ENCODE peak calls at places on chromosomes 3 and 15, in six cellular contexts. One of them, this sample, is unnamed.
A peak's percentile ranks its signal among the peaks of the same experiment; 100 is the strongest.

GRCh38 chr3:72347819-72348319 is 500.4 kb downstream of the SHQ1 start:
- DNase-seq in IMR-90: no peak
- DNase-seq in trophoblast cell: peak; percentile 76
- DNase-seq in H1: peak; percentile 78
- DNase-seq in H9: peak; percentile 78
- DNase-seq in mesenchymal stem cell: peak; percentile 73
- DNase-seq in this sample: no peak

GRCh38 chr3:165549665-165550064 is 287.6 kb downstream of the BCHE start:
- DNase-seq in IMR-90: no peak
- DNase-seq in trophoblast cell: no peak
- DNase-seq in mesenchymal stem cell: no peak
- DNase-seq in H1: no peak
- DNase-seq in H9: peak; percentile 25
- DNase-seq in this sample: no peak

GRCh38 chr3:24519368-24520100 is 24.9 kb upstream of the THRB start:
- DNase-seq in H1: no peak
- DNase-seq in IMR-90: no peak
- DNase-seq in trophoblast cell: peak; percentile 12
- DNase-seq in mesenchymal stem cell: peak; percentile 81
- DNase-seq in H9: peak; percentile 77
- DNase-seq in this sample: no peak

GRCh38 chr3:16908408-16908807 is 23.7 kb downstream of the PLCL2 start:
- DNase-seq in H1: no peak
- DNase-seq in H9: no peak
- DNase-seq in trophoblast cell: no peak
- DNase-seq in mesenchymal stem cell: no peak
- DNase-seq in IMR-90: no peak
- DNase-seq in this sample: no peak

GRCh38 chr3:151290673-151291072 is 12.3 kb upstream of the P2RY14 start:
- DNase-seq in IMR-90: peak; percentile 66
- DNase-seq in trophoblast cell: peak; percentile 64
- DNase-seq in mesenchymal stem cell: peak; percentile 57
- DNase-seq in H1: no peak
- DNase-seq in H9: no peak
- DNase-seq in this sample: no peak

GRCh38 chr15:39394534-39394933 is 186.3 kb upstream of the THBS1 start:
- DNase-seq in mesenchymal stem cell: no peak
- DNase-seq in IMR-90: no peak
- DNase-seq in trophoblast cell: no peak
- DNase-seq in H1: no peak
- DNase-seq in H9: no peak
- DNase-seq in this sample: no peak

GRCh38 chr15:60649845-60650548 is 171.1 kb upstream of the ICE2 start:
- DNase-seq in H9: no peak
- DNase-seq in IMR-90: peak; percentile 37
- DNase-seq in trophoblast cell: no peak
- DNase-seq in mesenchymal stem cell: peak; percentile 17
- DNase-seq in H1: no peak
- DNase-seq in this sample: no peak

GRCh38 chr15:76006136-76006778 is 6.0 kb downstream of the NRG4 start:
- DNase-seq in mesenchymal stem cell: no peak
- DNase-seq in trophoblast cell: no peak
- DNase-seq in H9: no peak
- DNase-seq in H1: no peak
- DNase-seq in IMR-90: no peak
- DNase-seq in this sample: no peak

GRCh38 chr3:179551383-179551782 is 11.3 kb upstream of the ACTL6A start:
- DNase-seq in trophoblast cell: no peak
- DNase-seq in mesenchymal stem cell: no peak
- DNase-seq in H1: no peak
- DNase-seq in IMR-90: peak; percentile 36
- DNase-seq in H9: no peak
- DNase-seq in this sample: no peak

GRCh38 chr3:66692108-66692750 is 191.4 kb upstream of the LRIG1 start:
- DNase-seq in mesenchymal stem cell: no peak
- DNase-seq in H1: no peak
- DNase-seq in H9: no peak
- DNase-seq in IMR-90: no peak
- DNase-seq in trophoblast cell: no peak
- DNase-seq in this sample: no peak

GRCh38 chr3:108088697-108089096 is 2.1 kb downstream of the CD47 start:
- DNase-seq in H1: no peak
- DNase-seq in IMR-90: peak; percentile 16
- DNase-seq in H9: no peak
- DNase-seq in mesenchymal stem cell: peak; percentile 41
- DNase-seq in trophoblast cell: no peak
- DNase-seq in this sample: no peak

GRCh38 chr3:23607184-23607847 is 198.4 kb upstream of the UBE2E1 start:
- DNase-seq in H9: no peak
- DNase-seq in mesenchymal stem cell: peak; percentile 19
- DNase-seq in IMR-90: peak; percentile 31
- DNase-seq in H1: no peak
- DNase-seq in trophoblast cell: no peak
- DNase-seq in this sample: no peak

GRCh38 chr15:90059208-90059985 is 42.9 kb downstream of the IDH2 start:
- DNase-seq in mesenchymal stem cell: peak; percentile 68
- DNase-seq in H9: peak; percentile 84
- DNase-seq in trophoblast cell: peak; percentile 78
- DNase-seq in IMR-90: no peak
- DNase-seq in H1: peak; percentile 64
- DNase-seq in this sample: no peak

DNA sequence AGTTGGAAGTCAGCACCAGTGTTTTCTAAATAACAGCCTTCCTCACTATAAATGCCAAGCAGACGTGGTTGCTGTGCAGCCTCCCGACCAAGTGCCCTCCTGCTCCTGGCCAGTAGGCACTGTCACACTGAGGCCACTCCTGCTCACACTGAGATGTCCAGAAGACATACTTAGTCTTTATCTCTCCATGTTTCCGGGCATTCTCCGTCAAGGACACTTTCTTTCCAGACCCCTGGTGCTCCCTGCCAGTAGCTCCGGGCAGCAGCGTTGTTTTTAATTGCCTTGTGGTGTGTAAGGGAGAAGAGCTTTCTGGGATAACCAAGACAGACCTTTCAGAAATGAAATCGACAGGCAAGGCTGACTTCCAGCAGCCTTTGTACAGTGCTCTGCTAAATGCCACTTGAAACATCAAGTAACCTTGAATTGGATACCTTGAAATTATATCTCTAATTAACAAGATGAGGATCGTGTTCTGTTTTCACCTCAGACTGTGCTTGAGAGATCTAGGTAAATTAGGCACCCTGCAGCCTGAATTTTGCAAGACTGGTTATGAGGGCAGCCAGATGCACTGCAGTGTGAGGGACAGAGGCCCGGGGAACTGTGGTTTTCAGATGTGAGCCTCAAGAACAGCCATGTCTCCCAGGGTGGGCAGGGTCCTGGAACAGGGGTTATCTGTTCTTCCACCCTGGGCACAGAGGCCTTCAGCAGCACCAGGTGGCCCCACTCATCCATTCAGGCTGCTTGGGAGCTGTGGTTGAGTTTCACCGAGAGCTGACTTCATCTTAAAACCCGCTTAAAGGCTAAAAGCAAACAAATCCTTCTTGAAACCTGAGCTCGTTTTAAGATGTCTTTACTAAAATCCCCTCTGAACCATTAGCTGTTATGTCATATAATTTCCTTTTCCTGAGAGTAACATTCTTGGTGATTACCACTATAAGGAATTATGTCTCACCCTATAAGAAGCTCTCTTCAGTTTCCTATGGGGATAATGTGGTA is 105.6 kb upstream of the IL12A start:
- DNase-seq in trophoblast cell: no peak
- DNase-seq in IMR-90: peak; percentile 97
- DNase-seq in mesenchymal stem cell: peak; percentile 72
- DNase-seq in H1: no peak
- DNase-seq in H9: no peak
- DNase-seq in this sample: no peak
- H2BK5ac ChIP-seq in trophoblast cell: no peak overlapping the region
- H2BK5ac ChIP-seq in IMR-90: peak overlapping the region; percentile 74
- H2BK5ac ChIP-seq in mesenchymal stem cell: no peak overlapping the region
- H2BK5ac ChIP-seq in H1: peak overlapping the region; percentile 60
- H2BK5ac ChIP-seq in H9: no peak overlapping the region
- H2BK5ac ChIP-seq in this sample: no peak overlapping the region

GRCh38 chr15:100926971-100927756 is 8.0 kb downstream of the LRRK1 start:
- DNase-seq in H9: no peak
- DNase-seq in mesenchymal stem cell: no peak
- DNase-seq in H1: no peak
- DNase-seq in IMR-90: no peak
- DNase-seq in trophoblast cell: no peak
- DNase-seq in this sample: no peak

GRCh38 chr15:100928632-100929280 is 9.6 kb downstream of the LRRK1 start:
- DNase-seq in mesenchymal stem cell: no peak
- DNase-seq in trophoblast cell: peak; percentile 96
- DNase-seq in H1: no peak
- DNase-seq in H9: no peak
- DNase-seq in IMR-90: no peak
- DNase-seq in this sample: no peak

GRCh38 chr15:100930306-100930848 is 11.2 kb downstream of the LRRK1 start:
- DNase-seq in H9: no peak
- DNase-seq in trophoblast cell: no peak
- DNase-seq in mesenchymal stem cell: no peak
- DNase-seq in H1: no peak
- DNase-seq in IMR-90: no peak
- DNase-seq in this sample: no peak

GRCh38 chr15:100931143-100931890 is 12.2 kb downstream of the LRRK1 start:
- DNase-seq in H1: no peak
- DNase-seq in IMR-90: no peak
- DNase-seq in trophoblast cell: peak; percentile 7
- DNase-seq in H9: no peak
- DNase-seq in mesenchymal stem cell: no peak
- DNase-seq in this sample: no peak

GRCh38 chr15:100929641-100930042 is 10.5 kb downstream of the LRRK1 start:
- DNase-seq in IMR-90: no peak
- DNase-seq in mesenchymal stem cell: no peak
- DNase-seq in trophoblast cell: peak; percentile 86
- DNase-seq in H9: no peak
- DNase-seq in H1: no peak
- DNase-seq in this sample: no peak
- H2AFZ ChIP-seq in IMR-90: no peak overlapping the region
- H2AFZ ChIP-seq in mesenchymal stem cell: no peak overlapping the region
- H2AFZ ChIP-seq in trophoblast cell: no peak overlapping the region
- H2AFZ ChIP-seq in H9: no peak overlapping the region
- H2AFZ ChIP-seq in H1: no peak overlapping the region
- H2AFZ ChIP-seq in this sample: no peak overlapping the region

DNA sequence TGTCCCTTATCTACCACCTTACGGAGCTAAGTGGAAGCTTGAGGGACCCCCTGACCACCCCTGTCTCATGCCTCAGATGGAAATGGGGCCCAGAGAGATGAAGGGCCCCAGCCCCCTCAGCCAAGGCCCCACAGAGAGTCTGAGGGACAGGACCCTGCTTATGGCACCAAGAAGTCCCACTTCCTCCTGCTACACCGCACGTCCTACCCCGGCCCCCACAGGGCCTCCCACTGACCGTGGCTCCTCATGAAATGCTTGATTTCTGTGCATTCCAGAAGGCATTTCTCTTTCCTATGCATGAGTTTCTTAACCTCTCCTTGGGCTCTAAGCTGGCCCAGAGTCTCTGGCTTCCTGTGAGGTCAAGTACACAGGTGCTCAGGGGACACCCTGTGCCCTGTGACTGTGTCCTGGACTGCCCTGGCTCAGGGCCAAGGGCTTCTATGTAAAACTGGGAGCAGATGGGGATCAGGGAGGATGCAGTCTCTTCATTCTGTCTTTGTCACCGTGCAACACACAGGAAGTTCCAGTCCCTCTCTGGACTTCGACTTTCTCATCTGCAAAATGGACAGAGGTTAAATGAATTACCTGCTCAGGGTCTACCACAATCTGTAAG is 61.8 kb upstream of the TLE3 start:
- DNase-seq in IMR-90: no peak
- DNase-seq in trophoblast cell: no peak
- DNase-seq in mesenchymal stem cell: no peak
- DNase-seq in H1: no peak
- DNase-seq in H9: no peak
- DNase-seq in this sample: no peak
- H3K4ac ChIP-seq in IMR-90: no peak overlapping the region
- H3K4ac ChIP-seq in trophoblast cell: no peak overlapping the region
- H3K4ac ChIP-seq in mesenchymal stem cell: peak overlapping the region; percentile 55
- H3K4ac ChIP-seq in H1: no peak overlapping the region
- H3K4ac ChIP-seq in H9: no peak overlapping the region
- H3K4ac ChIP-seq in this sample: no peak overlapping the region

DNA sequence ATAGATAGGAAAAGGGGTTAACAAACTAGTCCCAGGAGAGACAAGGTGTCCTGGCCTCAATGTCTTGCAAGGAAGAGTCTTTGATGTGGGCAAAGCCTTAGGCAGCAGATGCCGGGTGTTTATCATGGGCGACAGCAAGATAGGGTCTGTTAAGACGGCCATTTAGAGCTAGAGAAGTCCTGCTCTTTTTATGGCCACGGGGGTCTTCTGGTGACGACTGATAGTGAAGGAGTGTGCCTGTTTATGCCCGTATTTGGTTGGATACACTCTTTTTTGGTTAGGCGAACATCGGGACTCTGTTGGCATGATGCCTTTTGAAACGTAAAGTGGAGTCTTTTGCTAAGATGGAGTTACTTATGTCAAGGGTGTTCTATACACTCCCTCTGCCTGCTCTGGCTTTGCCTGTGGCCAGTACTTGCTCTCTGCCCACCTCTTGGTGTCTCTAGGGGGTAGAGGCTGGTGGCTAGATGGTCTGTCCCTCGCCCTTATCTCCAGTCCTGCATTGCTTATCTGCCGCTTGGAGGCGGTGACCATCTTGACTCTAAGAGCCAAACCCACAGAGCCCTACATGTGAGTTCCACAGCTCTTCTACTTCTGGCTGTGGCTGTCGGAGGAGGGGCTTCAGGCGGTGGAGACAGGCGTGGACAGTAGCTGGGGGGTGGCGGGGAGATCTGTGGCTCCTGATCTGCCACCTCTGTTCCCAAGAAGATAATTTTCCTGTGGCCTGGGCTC is 55.8 kb upstream of the ZBTB38 start:
- DNase-seq in H9: no peak
- DNase-seq in trophoblast cell: no peak
- DNase-seq in IMR-90: no peak
- DNase-seq in H1: no peak
- DNase-seq in mesenchymal stem cell: no peak
- DNase-seq in this sample: no peak
- H2BK5ac ChIP-seq in H9: no peak overlapping the region
- H2BK5ac ChIP-seq in trophoblast cell: no peak overlapping the region
- H2BK5ac ChIP-seq in IMR-90: peak overlapping the region; percentile 37
- H2BK5ac ChIP-seq in H1: no peak overlapping the region
- H2BK5ac ChIP-seq in mesenchymal stem cell: peak overlapping the region; percentile 35
- H2BK5ac ChIP-seq in this sample: no peak overlapping the region

GRCh38 chr15:71725215-71725955 is 85.0 kb upstream of the NR2E3 start:
- DNase-seq in trophoblast cell: peak; percentile 36
- DNase-seq in H1: no peak
- DNase-seq in H9: no peak
- DNase-seq in IMR-90: peak; percentile 80
- DNase-seq in mesenchymal stem cell: peak; percentile 12
- DNase-seq in this sample: no peak
- H2AFZ ChIP-seq in trophoblast cell: no peak overlapping the region
- H2AFZ ChIP-seq in H1: no peak overlapping the region
- H2AFZ ChIP-seq in H9: no peak overlapping the region
- H2AFZ ChIP-seq in IMR-90: no peak overlapping the region
- H2AFZ ChIP-seq in mesenchymal stem cell: no peak overlapping the region
- H2AFZ ChIP-seq in this sample: no peak overlapping the region

GRCh38 chr3:195442573-195443390 is at the start of gene ACAP2:
- DNase-seq in trophoblast cell: peak; percentile 100
- DNase-seq in IMR-90: peak; percentile 99
- DNase-seq in mesenchymal stem cell: peak; percentile 99
- DNase-seq in H9: peak; percentile 100
- DNase-seq in H1: peak; percentile 100
- DNase-seq in this sample: peak; percentile 99
- H3K4ac ChIP-seq in trophoblast cell: peak within 1 kb of the TSS; percentile 66
- H3K4ac ChIP-seq in IMR-90: peak within 1 kb of the TSS; percentile 86
- H3K4ac ChIP-seq in mesenchymal stem cell: peak within 1 kb of the TSS; percentile 93
- H3K4ac ChIP-seq in H9: no peak within 1 kb of the TSS
- H3K4ac ChIP-seq in H1: no peak within 1 kb of the TSS
- H3K4ac ChIP-seq in this sample: peak within 1 kb of the TSS; percentile 66

GRCh38 chr3:56682458-56683121 is 475 bp downstream of the TASOR start:
- DNase-seq in trophoblast cell: peak; percentile 77
- DNase-seq in H1: peak; percentile 83
- DNase-seq in IMR-90: peak; percentile 70
- DNase-seq in H9: peak; percentile 64
- DNase-seq in mesenchymal stem cell: peak; percentile 85
- DNase-seq in this sample: peak; percentile 72
- H2BK5ac ChIP-seq in trophoblast cell: peak overlapping the region; percentile 98
- H2BK5ac ChIP-seq in H1: peak overlapping the region; percentile 92
- H2BK5ac ChIP-seq in IMR-90: peak overlapping the region; percentile 90
- H2BK5ac ChIP-seq in H9: no peak overlapping the region
- H2BK5ac ChIP-seq in mesenchymal stem cell: peak overlapping the region; percentile 94
- H2BK5ac ChIP-seq in this sample: peak overlapping the region; percentile 97